ENCODE peak calls at places on chromosomes 5 and 9, in six cellular contexts. N is mammary epithelial cell, G is epithelial cell of prostate, K is fibroblast of mammary gland, L is adipocyte, F is sciatic nerve. H is an unnamed sample.

GRCh38 chr5:39519566-39520231 is 94.9 kb upstream of the DAB2 start:
- DNase-seq in N (no peak), G (no peak), K (peak), L (peak), F (no peak), H (no peak)

GRCh38 chr9:37549527-37549926 is 26.7 kb downstream of the FBXO10 start:
- DNase-seq in N (peak), G (no peak), K (no peak), L (no peak), F (no peak), H (no peak)

GRCh38 chr9:88783613-88784230 is 207.5 kb upstream of the S1PR3 start:
- DNase-seq in N (no peak), G (no peak), K (no peak), L (no peak), F (no peak), H (no peak)

GRCh38 chr5:179123491-179124328 is 63.5 kb downstream of the ZNF354C start:
- DNase-seq in N (no peak), G (no peak), K (no peak), L (no peak), F (no peak), H (no peak)

GRCh38 chr5:73178265-73178664 is 5.3 kb downstream of the TMEM174 start:
- DNase-seq in N (no peak), G (no peak), K (no peak), L (no peak), F (no peak), H (no peak)

GRCh38 chr9:128005938-128006337 is 25.1 kb upstream of the EEIG1 start:
- DNase-seq in N (no peak), G (no peak), K (no peak), L (no peak), F (no peak), H (no peak)

GRCh38 chr5:89315194-89315593 is 432.2 kb upstream of the MEF2C start:
- DNase-seq in N (no peak), G (no peak), K (peak), L (no peak), F (no peak), H (no peak)

GRCh38 chr5:127838661-127839060 is 135.5 kb downstream of the CCDC192 start:
- DNase-seq in N (peak), G (no peak), K (peak), L (no peak), F (no peak), H (no peak)

GRCh38 chr5:153187503-153187902 is 303.0 kb upstream of the GRIA1 start:
- DNase-seq in N (no peak), G (no peak), K (no peak), L (no peak), F (no peak), H (no peak)

GRCh38 chr5:7464182-7464581 is 68.2 kb downstream of the ADCY2 start:
- DNase-seq in N (no peak), G (no peak), K (no peak), L (no peak), F (no peak), H (no peak)